ENCODE peak calls at places on chromosomes 13 and 19, in seven cellular contexts. P, D, G, R, L, B and M are unnamed samples.

GRCh38 chr13:24995225-24995804 is 100.6 kb upstream of the PABPC3 start:
- DNase-seq in P (peak), D (peak), G (no peak), R (peak), L (peak), B (peak), M (no peak)

GRCh38 chr13:40190656-40191100 is 475.8 kb downstream of the FOXO1 start:
- DNase-seq in P (no peak), D (no peak), G (no peak), R (peak), L (peak), B (peak), M (no peak)

GRCh38 chr19:10211071-10211470 is 16.3 kb upstream of the DNMT1 start:
- DNase-seq in P (no peak), D (peak), G (no peak), R (no peak), L (no peak), B (no peak), M (no peak)

GRCh38 chr19:46978470-46978869 is 41.2 kb upstream of the NPAS1 start:
- DNase-seq in P (no peak), D (no peak), G (no peak), R (no peak), L (no peak), B (no peak), M (no peak)

GRCh38 chr13:110965038-110965754 is 50.3 kb upstream of the ANKRD10 start:
- DNase-seq in P (no peak), D (peak), G (no peak), R (no peak), L (peak), B (peak), M (no peak)

GRCh38 chr13:29654384-29654783 is 58.9 kb upstream of the SLC7A1 start:
- DNase-seq in P (no peak), D (no peak), G (no peak), R (no peak), L (no peak), B (no peak), M (no peak)

GRCh38 chr19:55459950-55460657 is 1.3 kb downstream of the ISOC2 start:
- DNase-seq in P (no peak), D (no peak), G (no peak), R (no peak), L (peak), B (no peak), M (no peak)

GRCh38 chr13:109644069-109644750 is 142.2 kb downstream of the IRS2 start:
- DNase-seq in P (no peak), D (peak), G (no peak), R (no peak), L (no peak), B (no peak), M (no peak)

GRCh38 chr13:81480634-81481033 is 1139.7 kb upstream of the SPRY2 start:
- DNase-seq in P (no peak), D (no peak), G (no peak), R (no peak), L (no peak), B (no peak), M (no peak)

GRCh38 chr13:42876810-42877550 is 95.6 kb downstream of the FAM216B start:
- DNase-seq in P (no peak), D (peak), G (no peak), R (peak), L (peak), B (peak), M (no peak)

GRCh38 chr19:45265375-45265774 is 14.3 kb downstream of the MARK4 start:
- DNase-seq in P (no peak), D (no peak), G (no peak), R (peak), L (no peak), B (no peak), M (no peak)

GRCh38 chr19:4368128-4368820 is 24.9 kb downstream of the MPND start:
- DNase-seq in P (no peak), D (no peak), G (no peak), R (peak), L (peak), B (no peak), M (no peak)

GRCh38 chr19:50500060-50500752 is 10.8 kb downstream of the JOSD2 start:
- DNase-seq in P (peak), D (no peak), G (no peak), R (no peak), L (no peak), B (no peak), M (no peak)

GRCh38 chr13:76597868-76598267 is 288.3 kb downstream of the KCTD12 start:
- DNase-seq in P (no peak), D (no peak), G (no peak), R (no peak), L (no peak), B (no peak), M (no peak)

GRCh38 chr13:110627351-110627750 is 12.0 kb downstream of the NAXD start:
- DNase-seq in P (no peak), D (no peak), G (no peak), R (no peak), L (no peak), B (no peak), M (no peak)

GRCh38 chr19:478236-478888 is 17.5 kb upstream of the SHC2 start:
- DNase-seq in P (no peak), D (no peak), G (no peak), R (no peak), L (no peak), B (no peak), M (no peak)

GRCh38 chr19:4414144-4414799 is 11.8 kb downstream of the CHAF1A start:
- DNase-seq in P (no peak), D (no peak), G (no peak), R (no peak), L (peak), B (peak), M (no peak)

GRCh38 chr13:112105244-112105681 is 38.3 kb downstream of the SOX1 start:
- DNase-seq in P (no peak), D (no peak), G (no peak), R (no peak), L (no peak), B (no peak), M (no peak)

GRCh38 chr13:76723551-76724232 is 162.5 kb downstream of the KCTD12 start:
- DNase-seq in P (peak), D (no peak), G (no peak), R (peak), L (peak), B (peak), M (no peak)

GRCh38 chr13:50082426-50083283 is 67.4 kb downstream of the KCNRG start:
- DNase-seq in P (peak), D (peak), G (no peak), R (peak), L (peak), B (peak), M (peak)

GRCh38 chr13:45473627-45474026 is 8.9 kb downstream of the COG3 start:
- DNase-seq in P (peak), D (no peak), G (no peak), R (no peak), L (no peak), B (no peak), M (no peak)

GRCh38 chr19:21109116-21109515 is 27.1 kb downstream of the ZNF714 start:
- DNase-seq in P (no peak), D (no peak), G (no peak), R (no peak), L (peak), B (peak), M (no peak)

GRCh38 chr13:114106991-114107685 is 25.3 kb downstream of the RASA3 start:
- DNase-seq in P (no peak), D (no peak), G (no peak), R (peak), L (no peak), B (no peak), M (no peak)

GRCh38 chr13:111006508-111007031 is 91.7 kb upstream of the ANKRD10 start:
- DNase-seq in P (no peak), D (no peak), G (peak), R (peak), L (peak), B (peak), M (no peak)

GRCh38 chr19:42282810-42283247 is 13.8 kb downstream of the CIC start:
- DNase-seq in P (no peak), D (no peak), G (no peak), R (peak), L (no peak), B (no peak), M (no peak)

GRCh38 chr19:2464389-2464788 is 7.6 kb upstream of the LMNB2 start:
- DNase-seq in P (no peak), D (no peak), G (no peak), R (no peak), L (no peak), B (peak), M (no peak)

GRCh38 chr13:65473199-65473598 is 1756.9 kb downstream of the PCDH9 start:
- DNase-seq in P (no peak), D (no peak), G (no peak), R (no peak), L (no peak), B (no peak), M (no peak)

GRCh38 chr19:35379992-35380391 is 9.1 kb downstream of the GPR42 start:
- DNase-seq in P (no peak), D (no peak), G (no peak), R (no peak), L (no peak), B (no peak), M (no peak)

GRCh38 chr19:48379058-48379457 is 12.3 kb downstream of the KDELR1 start:
- DNase-seq in P (no peak), D (no peak), G (no peak), R (no peak), L (no peak), B (no peak), M (no peak)

GRCh38 chr19:45249261-45250033 is 1.6 kb upstream of the MARK4 start:
- DNase-seq in P (no peak), D (no peak), G (no peak), R (peak), L (no peak), B (no peak), M (no peak)

DNA sequence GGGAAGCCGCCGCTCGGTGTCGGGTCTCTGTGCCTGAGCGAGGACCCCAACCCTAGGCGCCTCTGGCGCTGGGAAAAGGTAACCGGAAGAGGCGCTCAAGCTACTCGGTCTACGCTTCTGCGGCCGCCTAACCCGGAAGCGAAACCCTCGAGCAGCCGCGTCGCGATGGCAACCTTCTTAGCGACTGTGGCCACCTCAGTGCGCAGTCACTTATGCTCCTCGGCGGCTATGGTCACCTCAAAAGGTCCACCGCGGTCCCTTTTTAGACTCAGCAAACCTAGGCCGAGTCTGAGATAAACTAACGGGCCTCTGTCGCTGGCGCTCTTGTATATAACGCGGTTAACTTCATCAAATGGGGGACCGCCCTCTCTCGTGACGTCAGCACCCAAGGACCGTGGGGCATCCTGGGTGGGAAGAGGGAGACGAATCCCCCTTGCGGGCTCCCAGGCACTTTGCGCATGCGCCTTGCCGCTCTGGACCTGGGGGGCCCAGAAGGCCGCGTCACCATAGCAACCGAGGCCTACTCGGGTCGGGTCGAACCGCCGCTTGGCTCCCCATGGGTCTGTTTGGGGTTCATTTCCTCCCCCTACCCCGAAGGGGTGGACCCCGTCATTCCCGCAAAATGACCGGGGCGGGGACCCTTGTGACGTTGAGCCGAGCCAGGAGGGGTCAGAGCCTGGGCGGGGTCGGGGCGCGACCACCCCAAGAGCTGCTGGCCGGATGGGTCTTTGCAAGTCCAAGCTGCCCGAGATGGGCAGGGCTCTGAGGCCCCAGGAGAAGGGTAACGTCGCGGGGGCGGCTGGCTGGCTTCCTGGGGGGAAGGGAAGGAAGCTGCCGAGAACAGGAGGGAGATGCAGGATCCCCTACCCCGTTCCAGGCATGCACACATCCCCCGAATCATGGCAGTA is at the start of gene GTF2F1:
- DNase-seq in P (peak), D (peak), G (peak), R (peak), L (peak), B (peak), M (peak)
- TF ChIP-seq CTCF in P (peak), D (no peak), G (no peak), R (no peak), L (peak), B (peak), M (no peak)

DNA sequence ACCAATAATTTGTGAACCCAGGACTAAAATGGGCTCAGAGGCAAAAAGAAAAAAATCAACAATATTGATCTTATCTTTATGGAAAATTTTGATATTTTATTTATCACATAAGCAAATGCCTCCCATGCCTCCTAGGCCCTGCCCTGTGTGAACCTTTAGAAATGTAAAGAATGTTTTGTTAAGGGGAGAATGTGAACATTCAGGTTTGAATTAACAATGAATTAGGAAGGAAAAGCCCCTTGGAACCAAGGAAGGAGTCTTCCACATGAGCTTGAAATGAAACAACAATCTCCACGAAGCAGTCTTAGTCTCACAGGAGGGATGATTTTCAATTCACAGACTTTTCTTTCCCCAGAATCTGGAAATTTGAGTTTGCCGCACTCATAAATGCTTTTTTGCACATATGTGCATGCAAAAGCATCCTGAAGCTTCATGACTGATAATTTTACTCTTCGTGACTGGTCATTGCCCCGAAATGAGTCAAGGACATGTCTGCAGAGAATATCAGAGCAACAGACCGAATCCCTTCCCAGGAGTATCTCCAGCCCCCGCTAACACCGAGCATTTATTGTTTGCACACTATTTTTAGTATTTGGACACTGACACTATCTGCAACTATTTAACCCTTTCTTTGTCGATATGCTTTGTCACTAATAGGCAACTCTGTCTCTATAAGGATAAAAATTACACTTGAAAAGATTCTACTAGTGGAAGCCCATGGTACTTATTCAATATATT is 135.2 kb downstream of the DCT start:
- DNase-seq in P (no peak), D (peak), G (no peak), R (peak), L (peak), B (no peak), M (no peak)
- TF ChIP-seq CTCF in P (no peak), D (no peak), G (no peak), R (no peak), L (no peak), B (no peak), M (no peak)

GRCh38 chr13:99572921-99573320 is 71.6 kb downstream of the TM9SF2 start:
- DNase-seq in P (no peak), D (no peak), G (no peak), R (no peak), L (no peak), B (no peak), M (no peak)

GRCh38 chr13:99575376-99575775 is 74.1 kb downstream of the TM9SF2 start:
- DNase-seq in P (peak), D (no peak), G (no peak), R (no peak), L (no peak), B (no peak), M (no peak)

GRCh38 chr13:99580500-99581268 is 79.4 kb downstream of the TM9SF2 start:
- DNase-seq in P (no peak), D (no peak), G (no peak), R (no peak), L (no peak), B (no peak), M (no peak)

GRCh38 chr13:99582511-99582910 is 81.2 kb downstream of the TM9SF2 start:
- DNase-seq in P (no peak), D (no peak), G (no peak), R (no peak), L (no peak), B (no peak), M (no peak)

GRCh38 chr13:99577934-99578917 is 77.0 kb downstream of the TM9SF2 start:
- DNase-seq in P (no peak), D (no peak), G (no peak), R (no peak), L (no peak), B (no peak), M (no peak)
- TF ChIP-seq CTCF in P (peak), D (no peak), G (peak), R (peak), L (peak), B (peak), M (no peak)

GRCh38 chr13:59700281-59700680 is 463.4 kb downstream of the DIAPH3 start:
- DNase-seq in P (no peak), D (no peak), G (no peak), R (no peak), L (peak), B (peak), M (no peak)
- TF ChIP-seq CTCF in P (no peak), D (no peak), G (no peak), R (no peak), L (no peak), B (no peak), M (no peak)

DNA sequence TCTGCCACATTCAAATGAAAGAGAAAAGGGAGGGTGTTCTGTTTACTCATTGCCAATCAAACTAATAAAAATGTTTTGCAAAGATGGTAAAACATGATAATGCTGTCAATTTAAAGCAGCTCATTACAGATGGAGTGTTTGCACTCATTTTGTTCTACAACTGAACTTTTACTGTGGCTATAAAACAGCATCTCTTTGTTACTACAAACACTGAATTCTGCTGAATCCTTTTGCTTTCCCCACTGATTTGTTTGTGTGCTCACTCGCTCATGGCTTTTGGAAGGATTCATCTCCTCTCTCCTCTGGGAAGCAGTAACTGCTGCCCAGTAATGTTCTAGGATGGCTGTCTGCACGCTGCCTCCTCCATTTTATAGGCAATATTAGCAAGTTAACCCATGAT is 434.5 kb downstream of the PCDH9 start:
- DNase-seq in P (no peak), D (no peak), G (no peak), R (no peak), L (no peak), B (no peak), M (no peak)
- TF ChIP-seq CTCF in P (no peak), D (no peak), G (no peak), R (no peak), L (no peak), B (no peak), M (no peak)